ENCODE peak calls at places on chromosome 18, in seven cellular contexts. W is NCI-H1417; X is ureter; S is GM18507; G is heart left ventricle; R is neural progenitor cell; C is activated effector memory CD4-positive, alpha-beta T cell treated with anti-CD3 and anti-CD28 coated beads, Interleukin-2, amount 50 U/mL, for 16 hours. E is an unnamed sample.

GRCh38 chr18:32389868-32390267 is 80.8 kb downstream of the GAREM1 start:
- DNase-seq in G (peak), C (no peak), S (no peak), R (no peak), W (peak), X (peak), E (no peak)

GRCh38 chr18:45478889-45479288 is 136.4 kb upstream of the SLC14A2 start:
- DNase-seq in X (no peak), G (no peak), W (no peak), C (no peak), S (no peak), R (no peak), E (no peak)

GRCh38 chr18:36610716-36611115 is 218.1 kb downstream of the TPGS2 start:
- DNase-seq in X (no peak), S (no peak), G (no peak), C (no peak), W (no peak), R (peak), E (peak)

GRCh38 chr18:78722391-78722790 is 257.2 kb upstream of the SALL3 start:
- DNase-seq in R (no peak), C (no peak), X (no peak), S (no peak), G (no peak), W (no peak), E (no peak)

GRCh38 chr18:46408334-46408987 is 248.6 kb downstream of the LOXHD1 start:
- DNase-seq in W (no peak), G (no peak), S (no peak), X (no peak), C (no peak), R (peak), E (peak)

GRCh38 chr18:79203017-79203605 is 133.9 kb downstream of the ATP9B start:
- DNase-seq in C (peak), W (no peak), R (no peak), X (no peak), S (no peak), G (no peak), E (no peak)

GRCh38 chr18:11162889-11163288 is 13.5 kb upstream of the PIEZO2 start:
- DNase-seq in G (no peak), W (no peak), R (no peak), C (no peak), X (no peak), S (no peak), E (no peak)

GRCh38 chr18:3246636-3247242 is 862 bp upstream of the MYL12A start:
- DNase-seq in G (no peak), R (peak), X (peak), W (no peak), S (no peak), C (peak), E (peak)

GRCh38 chr18:4599312-4599711 is 144.2 kb upstream of the DLGAP1 start:
- DNase-seq in C (no peak), S (no peak), W (no peak), X (no peak), G (no peak), R (peak), E (peak)

GRCh38 chr18:48256848-48257247 is 152.3 kb downstream of the ZBTB7C start:
- DNase-seq in W (no peak), S (no peak), G (no peak), R (no peak), X (no peak), C (no peak), E (no peak)

GRCh38 chr18:12091742-12092141 is 1.9 kb upstream of the ANKRD62 start:
- DNase-seq in G (no peak), C (no peak), S (no peak), R (no peak), X (no peak), W (no peak), E (no peak)

GRCh38 chr18:6624271-6624670 is 105.2 kb upstream of the ARHGAP28 start:
- DNase-seq in G (no peak), S (no peak), R (no peak), C (no peak), X (no peak), W (no peak), E (no peak)

GRCh38 chr18:13258792-13259385 is 40.3 kb downstream of the LDLRAD4 start:
- DNase-seq in G (no peak), C (no peak), X (no peak), S (no peak), W (no peak), R (no peak), E (no peak)

GRCh38 chr18:50715919-50716318 is 103.9 kb downstream of the MRO start:
- DNase-seq in R (no peak), W (no peak), G (no peak), S (no peak), X (no peak), C (no peak), E (no peak)

GRCh38 chr18:31146809-31147208 is 15.8 kb downstream of the DSC1 start:
- DNase-seq in G (no peak), W (no peak), X (no peak), R (no peak), S (no peak), C (no peak), E (no peak)

GRCh38 chr18:10681581-10682367 is 155.9 kb downstream of the NAPG start:
- DNase-seq in W (no peak), S (no peak), R (no peak), C (no peak), X (no peak), G (no peak), E (no peak)

GRCh38 chr18:46768166-46768921 is 11.5 kb upstream of the ST8SIA5 start:
- DNase-seq in X (no peak), G (peak), R (no peak), W (no peak), C (no peak), S (no peak), E (no peak)

GRCh38 chr18:36772339-36772738 is 56.5 kb downstream of the TPGS2 start:
- DNase-seq in G (no peak), W (no peak), S (no peak), R (no peak), X (no peak), C (no peak), E (no peak)

GRCh38 chr18:35456181-35456850 is 41.4 kb downstream of the INO80C start:
- DNase-seq in W (no peak), C (no peak), S (no peak), G (no peak), R (no peak), X (no peak), E (no peak)

GRCh38 chr18:39600894-39601293 is 2035.3 kb upstream of the CELF4 start:
- DNase-seq in G (no peak), C (no peak), W (no peak), X (no peak), R (no peak), S (no peak), E (no peak)

GRCh38 chr18:75545189-75545588 is 117.7 kb upstream of the SMIM21 start:
- DNase-seq in C (no peak), R (no peak), G (no peak), W (no peak), S (no peak), X (no peak), E (no peak)

GRCh38 chr18:54209471-54210180 is 14.8 kb downstream of the MBD2 start:
- DNase-seq in R (no peak), C (no peak), W (no peak), G (no peak), X (no peak), S (no peak), E (no peak)

GRCh38 chr18:22136395-22136794 is 33.0 kb upstream of the GATA6 start:
- DNase-seq in W (no peak), G (no peak), R (no peak), X (no peak), S (no peak), C (no peak), E (no peak)

GRCh38 chr18:6155707-6156106 is 259.0 kb downstream of the L3MBTL4 start:
- DNase-seq in W (no peak), S (no peak), C (no peak), G (no peak), X (no peak), R (no peak), E (no peak)

GRCh38 chr18:77676901-77677300 is 427.3 kb downstream of the GALR1 start:
- DNase-seq in R (peak), C (no peak), X (no peak), G (no peak), W (no peak), S (no peak), E (peak)

GRCh38 chr18:44229693-44230108 is 451.0 kb upstream of the SETBP1 start:
- DNase-seq in G (peak), S (no peak), C (no peak), X (peak), W (no peak), R (no peak), E (no peak)

GRCh38 chr18:49321271-49321670 is 139.2 kb downstream of the DYM start:
- DNase-seq in W (no peak), C (no peak), S (no peak), R (no peak), X (no peak), G (no peak), E (no peak)

GRCh38 chr18:44682871-44683221 is 2.2 kb downstream of the SETBP1 start:
- DNase-seq in S (no peak), X (no peak), W (peak), C (no peak), G (no peak), R (peak), E (peak)

GRCh38 chr18:13218376-13219011 is at the start of gene LDLRAD4:
- DNase-seq in X (no peak), C (peak), R (peak), W (peak), G (peak), S (no peak), E (peak)

GRCh38 chr18:8800041-8800441 is 94.7 kb downstream of the MTCL1 start:
- DNase-seq in W (no peak), C (no peak), R (no peak), X (no peak), G (no peak), S (no peak), E (peak)

GRCh38 chr18:23683671-23684070 is 5.6 kb upstream of the LAMA3 start:
- DNase-seq in S (no peak), X (no peak), R (no peak), W (no peak), G (no peak), C (no peak), E (no peak)

GRCh38 chr18:34909637-34910364 is 131.4 kb upstream of the MAPRE2 start:
- DNase-seq in S (no peak), X (no peak), W (no peak), G (no peak), C (no peak), R (no peak), E (no peak)

GRCh38 chr18:35580748-35581534 is 599 bp upstream of the GALNT1 start:
- DNase-seq in R (peak), W (peak), X (peak), G (peak), S (no peak), C (peak), E (peak)

GRCh38 chr18:22346342-22346967 is 71.3 kb downstream of the CTAGE1 start:
- DNase-seq in G (no peak), W (no peak), S (no peak), R (no peak), C (no peak), X (peak), E (no peak)